ENCODE peak calls at places on chromosomes 1 and 21, in five cellular contexts. Y, H, D, N and G are unnamed samples.

GRCh38 chr1:210608766-210609165 is 280.1 kb downstream of the HHAT start:
- DNase-seq in D (no peak), N (no peak), H (no peak), Y (no peak), G (no peak)

GRCh38 chr1:43974443-43975248 is at the start of gene ATP6V0B:
- DNase-seq in H (peak), N (peak), Y (peak), D (peak), G (peak)

GRCh38 chr1:46034601-46035516 is 97.6 kb downstream of the PIK3R3 start:
- DNase-seq in H (no peak), N (no peak), Y (no peak), D (no peak), G (no peak)

GRCh38 chr1:39405358-39405757 is 86.1 kb upstream of the BMP8A start:
- DNase-seq in D (no peak), H (no peak), N (no peak), Y (no peak), G (no peak)

GRCh38 chr21:45954271-45954670 is 27.3 kb upstream of the COL6A1 start:
- DNase-seq in H (no peak), N (no peak), Y (no peak), D (peak), G (no peak)

GRCh38 chr1:43963890-43964289 is 5.9 kb upstream of the DPH2 start:
- DNase-seq in H (no peak), Y (no peak), N (no peak), D (no peak), G (no peak)

GRCh38 chr1:18926315-18927081 is 24.1 kb upstream of the ALDH4A1 start:
- DNase-seq in H (peak), D (peak), Y (no peak), N (no peak), G (no peak)

GRCh38 chr1:173970252-173970651 is 51.9 kb downstream of the RC3H1 start:
- DNase-seq in D (no peak), N (no peak), H (no peak), Y (no peak), G (no peak)

GRCh38 chr1:170407601-170408000 is 124.4 kb upstream of the GORAB start:
- DNase-seq in D (peak), Y (no peak), N (no peak), H (no peak), G (no peak)

GRCh38 chr21:39612233-39613028 is at the start of gene B3GALT5:
- DNase-seq in N (no peak), D (no peak), H (no peak), Y (peak), G (no peak)

GRCh38 chr1:240888039-240888786 is 276.3 kb upstream of the GREM2 start:
- DNase-seq in D (no peak), H (peak), N (no peak), Y (peak), G (peak)

GRCh38 chr1:113027449-113027848 is 45.5 kb upstream of the LRIG2 start:
- DNase-seq in D (no peak), H (no peak), Y (no peak), N (no peak), G (no peak)

GRCh38 chr1:185376840-185377635 is 60.0 kb upstream of the IVNS1ABP start:
- DNase-seq in Y (no peak), H (no peak), D (no peak), N (no peak), G (no peak)

GRCh38 chr21:37529649-37530048 is 163.1 kb downstream of the DYRK1A start:
- DNase-seq in H (no peak), N (no peak), Y (no peak), D (no peak), G (no peak)

GRCh38 chr1:234408757-234409156 is 35.5 kb downstream of the COA6 start:
- DNase-seq in D (no peak), N (no peak), Y (no peak), H (no peak), G (no peak)

GRCh38 chr1:181352695-181353094 is 130.6 kb upstream of the CACNA1E start:
- DNase-seq in H (no peak), N (no peak), D (no peak), Y (no peak), G (no peak)